ENCODE peak calls at places on chromosomes 5 and 9, in five cellular contexts. Z, B, X, R and L are unnamed samples.

GRCh38 chr5:151153766-151154272 is 3.8 kb downstream of the ANXA6 start:
- DNase-seq in X (no peak), Z (no peak), R (peak), B (peak), L (no peak)

GRCh38 chr9:70682337-70682736 is 267.9 kb upstream of the KLF9 start:
- DNase-seq in Z (no peak), B (no peak), X (no peak), R (no peak), L (no peak)

GRCh38 chr9:136606687-136607333 is 55.9 kb upstream of the EGFL7 start:
- DNase-seq in B (no peak), X (no peak), R (no peak), Z (no peak), L (no peak)

GRCh38 chr5:16550316-16550952 is 66.4 kb downstream of the RETREG1 start:
- DNase-seq in R (peak), X (peak), B (peak), Z (peak), L (peak)

GRCh38 chr5:57692582-57693487 is 210.2 kb upstream of the ACTBL2 start:
- DNase-seq in R (peak), Z (peak), X (no peak), B (peak), L (no peak)

GRCh38 chr5:16994576-16994975 is 58.5 kb upstream of the MYO10 start:
- DNase-seq in X (no peak), Z (no peak), R (no peak), B (no peak), L (no peak)

GRCh38 chr9:37650873-37651768 is at the start of gene FRMPD1:
- DNase-seq in X (peak), Z (peak), R (peak), B (peak), L (peak)

GRCh38 chr5:33231935-33232334 is 208.8 kb upstream of the TARS1 start:
- DNase-seq in B (no peak), Z (no peak), R (peak), X (no peak), L (no peak)